ENCODE peak calls at places on chromosomes 5 and 9, in four cellular contexts. One of them, this sample, is unnamed.
A peak's percentile ranks its signal among the peaks of the same experiment; 100 is the strongest.

GRCh38 chr9:4677392-4677791 is 2.0 kb upstream of the CDC37L1 start:
- DNase-seq in HT-29: no peak
- DNase-seq in NCI-H2171 treated with DMSO at 0.1 percent for 48 hours: no peak
- DNase-seq in uterus: no peak
- DNase-seq in this sample: no peak

GRCh38 chr5:118775790-118776499 is 212.4 kb downstream of the DTWD2 start:
- DNase-seq in NCI-H2171 treated with DMSO at 0.1 percent for 48 hours: no peak
- DNase-seq in HT-29: no peak
- DNase-seq in uterus: no peak
- DNase-seq in this sample: no peak

GRCh38 chr5:6859001-6859400 is 145.8 kb downstream of the TENT4A start:
- DNase-seq in HT-29: no peak
- DNase-seq in NCI-H2171 treated with DMSO at 0.1 percent for 48 hours: no peak
- DNase-seq in uterus: no peak
- DNase-seq in this sample: no peak

GRCh38 chr9:93893899-93894690 is 61.1 kb downstream of the BARX1 start:
- DNase-seq in HT-29: peak; percentile 10
- DNase-seq in NCI-H2171 treated with DMSO at 0.1 percent for 48 hours: no peak
- DNase-seq in uterus: no peak
- DNase-seq in this sample: peak; percentile 41

GRCh38 chr9:16535555-16535954 is 334.9 kb downstream of the BNC2 start:
- DNase-seq in HT-29: no peak
- DNase-seq in NCI-H2171 treated with DMSO at 0.1 percent for 48 hours: no peak
- DNase-seq in uterus: no peak
- DNase-seq in this sample: peak; percentile 41

GRCh38 chr5:73892806-73893205 is 266.8 kb downstream of the ARHGEF28 start:
- DNase-seq in uterus: no peak
- DNase-seq in NCI-H2171 treated with DMSO at 0.1 percent for 48 hours: no peak
- DNase-seq in HT-29: no peak
- DNase-seq in this sample: no peak

GRCh38 chr5:93249651-93250289 is 331.2 kb downstream of the NR2F1-AS1 start:
- DNase-seq in uterus: no peak
- DNase-seq in NCI-H2171 treated with DMSO at 0.1 percent for 48 hours: peak; percentile 6
- DNase-seq in HT-29: peak; percentile 34
- DNase-seq in this sample: peak; percentile 84

GRCh38 chr5:142825378-142826089 is 55.4 kb downstream of the ARHGAP26 start:
- DNase-seq in NCI-H2171 treated with DMSO at 0.1 percent for 48 hours: no peak
- DNase-seq in HT-29: peak; percentile 56
- DNase-seq in uterus: no peak
- DNase-seq in this sample: peak; percentile 50

GRCh38 chr5:20157089-20157488 is 169.1 kb upstream of the CDH18 start:
- DNase-seq in uterus: no peak
- DNase-seq in NCI-H2171 treated with DMSO at 0.1 percent for 48 hours: no peak
- DNase-seq in HT-29: no peak
- DNase-seq in this sample: no peak

GRCh38 chr5:172820046-172820767 is 13.8 kb upstream of the ERGIC1 start:
- DNase-seq in uterus: peak; percentile 79
- DNase-seq in HT-29: peak; percentile 68
- DNase-seq in NCI-H2171 treated with DMSO at 0.1 percent for 48 hours: no peak
- DNase-seq in this sample: no peak

GRCh38 chr9:130962418-130963316 is 23.6 kb upstream of the FIBCD1 start:
- DNase-seq in uterus: no peak
- DNase-seq in NCI-H2171 treated with DMSO at 0.1 percent for 48 hours: no peak
- DNase-seq in HT-29: peak; percentile 35
- DNase-seq in this sample: peak; percentile 60

GRCh38 chr5:38446029-38446522 is 110.4 kb downstream of the LIFR start:
- DNase-seq in HT-29: no peak
- DNase-seq in NCI-H2171 treated with DMSO at 0.1 percent for 48 hours: no peak
- DNase-seq in uterus: no peak
- DNase-seq in this sample: no peak

GRCh38 chr5:32233696-32234447 is 59.8 kb upstream of the GOLPH3 start:
- DNase-seq in HT-29: peak; percentile 88
- DNase-seq in uterus: no peak
- DNase-seq in NCI-H2171 treated with DMSO at 0.1 percent for 48 hours: no peak
- DNase-seq in this sample: peak; percentile 69

GRCh38 chr5:168654225-168654624 is 75.1 kb upstream of the PANK3 start:
- DNase-seq in HT-29: no peak
- DNase-seq in NCI-H2171 treated with DMSO at 0.1 percent for 48 hours: peak; percentile 61
- DNase-seq in uterus: peak; percentile 32
- DNase-seq in this sample: no peak